ENCODE peak calls at places on chromosomes 1 and 21, in six cellular contexts. T is stimulated activated CD8-positive, alpha-beta memory T cell treated with anti-CD3 and anti-CD28 coated beads, Interleukin-2, amount 100 ng/mL, for 1 hour; P is AG04449; R is GM10248; A is NCI-H187; G is activated gamma-delta T cell. E is an unnamed sample.

GRCh38 chr1:38444311-38444710 is 397.7 kb upstream of the POU3F1 start:
- DNase-seq in R (no peak), T (no peak), G (no peak), A (no peak), P (peak), E (no peak)

GRCh38 chr1:26161408-26162219 is 2.7 kb downstream of the FAM110D start:
- DNase-seq in R (no peak), G (no peak), A (no peak), T (no peak), P (no peak), E (no peak)

GRCh38 chr1:59498640-59499039 is 201.7 kb downstream of the FGGY start:
- DNase-seq in P (no peak), A (no peak), T (no peak), G (no peak), R (no peak), E (no peak)

GRCh38 chr1:101365186-101365585 is 128.4 kb downstream of the S1PR1 start:
- DNase-seq in A (no peak), P (no peak), R (no peak), T (no peak), G (no peak), E (no peak)

GRCh38 chr21:43923391-43923790 is 58.4 kb downstream of the AGPAT3 start:
- DNase-seq in G (no peak), A (no peak), T (no peak), P (no peak), R (no peak), E (no peak)

GRCh38 chr1:20069932-20070331 is at the start of gene PLA2G5:
- DNase-seq in R (no peak), T (no peak), G (no peak), A (no peak), P (no peak), E (no peak)

GRCh38 chr1:113676524-113676923 is 82.8 kb downstream of the PHTF1 start:
- DNase-seq in R (no peak), T (no peak), A (no peak), G (no peak), P (no peak), E (no peak)

GRCh38 chr1:94543003-94543402 is 1.4 kb upstream of the F3 start:
- DNase-seq in R (no peak), T (no peak), G (no peak), A (no peak), P (no peak), E (no peak)

GRCh38 chr1:68317543-68317942 is 85.2 kb upstream of the WLS start:
- DNase-seq in P (no peak), R (no peak), G (no peak), A (no peak), T (no peak), E (no peak)

GRCh38 chr1:245537992-245538391 is 383.2 kb downstream of the KIF26B start:
- DNase-seq in G (no peak), P (no peak), A (no peak), R (no peak), T (no peak), E (no peak)

GRCh38 chr1:200894712-200895447 is at the start of gene INAVA:
- DNase-seq in G (no peak), R (no peak), A (no peak), P (no peak), T (no peak), E (no peak)

GRCh38 chr1:101216623-101217022 is 20.2 kb upstream of the S1PR1 start:
- DNase-seq in G (no peak), A (no peak), R (no peak), T (no peak), P (no peak), E (no peak)

GRCh38 chr1:11295905-11296304 is 22.9 kb downstream of the UBIAD1 start:
- DNase-seq in R (no peak), P (no peak), G (no peak), A (no peak), T (no peak), E (no peak)

GRCh38 chr1:112558634-112559033 is 49.9 kb downstream of the WNT2B start:
- DNase-seq in A (no peak), T (no peak), R (no peak), P (no peak), G (no peak), E (no peak)

GRCh38 chr1:84360303-84360702 is 38.0 kb upstream of the DNASE2B start:
- DNase-seq in R (no peak), G (no peak), A (no peak), P (no peak), T (no peak), E (no peak)

GRCh38 chr1:116008651-116009380 is 32.5 kb downstream of the SLC22A15 start:
- DNase-seq in G (no peak), R (no peak), T (no peak), P (no peak), A (no peak), E (no peak)

GRCh38 chr21:45869121-45870007 is 112.2 kb upstream of the COL6A1 start:
- DNase-seq in A (no peak), P (no peak), R (no peak), G (no peak), T (no peak), E (no peak)

GRCh38 chr1:243946946-243947345 is 96.9 kb upstream of the AKT3 start:
- DNase-seq in A (no peak), R (peak), G (no peak), P (no peak), T (no peak), E (no peak)

GRCh38 chr1:100606438-100606837 is 68.5 kb downstream of the GPR88 start:
- DNase-seq in P (no peak), G (no peak), T (no peak), R (no peak), A (no peak), E (no peak)

GRCh38 chr1:37481289-37482003 is 7.1 kb downstream of the ZC3H12A start:
- DNase-seq in R (no peak), A (no peak), P (no peak), T (no peak), G (no peak), E (no peak)

GRCh38 chr21:29718081-29718815 is 221.5 kb downstream of the GRIK1 start:
- DNase-seq in T (no peak), R (no peak), A (no peak), G (no peak), P (no peak), E (no peak)

GRCh38 chr1:218537131-218537904 is 192.2 kb downstream of the TGFB2 start:
- DNase-seq in T (no peak), P (peak), G (no peak), A (no peak), R (no peak), E (no peak)

GRCh38 chr1:33111965-33112364 is 31.0 kb downstream of the AZIN2 start:
- DNase-seq in R (no peak), T (no peak), P (no peak), G (no peak), A (no peak), E (no peak)